ENCODE peak calls at places on chromosomes 11 and 22, in four cellular contexts. One of them, this sample, is unnamed.

GRCh38 chr22:29225422-29226090 is 19.9 kb downstream of the EMID1 start:
- DNase-seq in HL-60: no peak
- DNase-seq in GM12892: no peak
- DNase-seq in transverse colon: peak; percentile 33
- DNase-seq in this sample: no peak

GRCh38 chr22:17112491-17113042 is 8.6 kb downstream of the TMEM121B start:
- DNase-seq in HL-60: no peak
- DNase-seq in GM12892: no peak
- DNase-seq in transverse colon: no peak
- DNase-seq in this sample: no peak

GRCh38 chr11:125496465-125496817 is 376 bp upstream of the FEZ1 start:
- DNase-seq in HL-60: no peak
- DNase-seq in GM12892: no peak
- DNase-seq in transverse colon: no peak
- DNase-seq in this sample: no peak

GRCh38 chr11:120209750-120210650 is 832 bp upstream of the OAF start:
- DNase-seq in HL-60: no peak
- DNase-seq in GM12892: no peak
- DNase-seq in transverse colon: no peak
- DNase-seq in this sample: no peak

GRCh38 chr11:126543691-126544090 is 188.2 kb downstream of the ST3GAL4 start:
- DNase-seq in HL-60: no peak
- DNase-seq in GM12892: no peak
- DNase-seq in transverse colon: no peak
- DNase-seq in this sample: no peak

GRCh38 chr11:79481795-79482194 is 41.0 kb upstream of the TENM4 start:
- DNase-seq in HL-60: no peak
- DNase-seq in GM12892: no peak
- DNase-seq in transverse colon: no peak
- DNase-seq in this sample: no peak

GRCh38 chr11:61152816-61153592 is 8.2 kb downstream of the VPS37C start:
- DNase-seq in HL-60: no peak
- DNase-seq in GM12892: no peak
- DNase-seq in transverse colon: no peak
- DNase-seq in this sample: no peak

GRCh38 chr11:27201454-27202302 is 161.1 kb downstream of the BBOX1 start:
- DNase-seq in HL-60: no peak
- DNase-seq in GM12892: no peak
- DNase-seq in transverse colon: peak; percentile 96
- DNase-seq in this sample: peak; percentile 87

GRCh38 chr11:106331163-106331562 is 253.7 kb downstream of the AASDHPPT start:
- DNase-seq in HL-60: no peak
- DNase-seq in GM12892: no peak
- DNase-seq in transverse colon: no peak
- DNase-seq in this sample: no peak

GRCh38 chr22:27100789-27101188 is 443.4 kb downstream of the MIAT start:
- DNase-seq in HL-60: no peak
- DNase-seq in GM12892: no peak
- DNase-seq in transverse colon: no peak
- DNase-seq in this sample: no peak

GRCh38 chr11:18064035-18064434 is 18.0 kb upstream of the TPH1 start:
- DNase-seq in HL-60: no peak
- DNase-seq in GM12892: no peak
- DNase-seq in transverse colon: no peak
- DNase-seq in this sample: no peak

GRCh38 chr11:120752668-120753067 is 241.1 kb downstream of the GRIK4 start:
- DNase-seq in HL-60: no peak
- DNase-seq in GM12892: no peak
- DNase-seq in transverse colon: no peak
- DNase-seq in this sample: no peak

DNA sequence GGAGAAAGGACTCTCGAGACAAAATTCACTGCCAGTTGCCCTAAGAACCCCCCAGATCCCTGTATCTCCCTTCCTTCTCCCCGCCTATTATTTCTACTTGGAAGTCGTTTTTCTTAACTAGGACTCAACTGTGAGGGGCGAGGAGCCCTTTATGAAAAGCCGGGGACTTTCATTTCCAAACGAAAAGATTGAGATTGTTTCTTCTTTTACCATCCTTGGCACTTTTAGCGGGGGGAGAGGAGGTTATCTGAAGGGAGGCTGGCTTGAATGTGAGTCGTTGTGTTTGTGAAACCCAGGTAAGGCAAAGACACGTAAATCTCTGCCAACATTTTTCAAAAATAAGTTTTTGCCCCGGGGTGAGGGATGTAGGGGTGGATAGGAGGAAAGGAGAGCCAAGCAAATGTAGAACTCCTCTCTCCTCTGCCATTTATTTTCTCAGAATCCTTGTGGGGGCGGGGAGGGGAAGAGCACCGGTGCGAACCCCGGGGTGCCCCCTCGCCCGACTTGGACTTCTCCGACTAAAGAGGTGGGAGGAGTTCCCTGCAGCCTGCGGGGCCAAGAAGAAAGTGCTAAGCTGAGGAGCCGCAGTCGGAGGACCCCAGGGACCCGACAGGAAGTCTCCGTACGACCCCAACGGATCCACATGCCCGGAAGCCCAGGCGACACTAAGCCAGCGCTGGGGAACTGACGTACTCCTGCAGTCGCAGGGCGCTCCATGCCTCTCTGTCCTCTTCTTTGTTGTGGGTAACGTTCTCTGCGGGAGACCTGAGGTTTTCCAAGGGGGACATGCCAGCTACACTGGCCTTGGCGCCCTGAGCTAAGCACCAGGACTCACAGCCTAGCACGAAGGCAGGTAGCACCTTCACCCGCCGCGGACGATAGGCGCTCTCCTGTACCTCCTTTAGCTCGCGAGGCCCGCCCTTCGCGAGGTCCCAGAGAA is 2.3 kb upstream of the WT1 start:
- DNase-seq in HL-60: no peak
- DNase-seq in GM12892: no peak
- DNase-seq in transverse colon: no peak
- DNase-seq in this sample: no peak
- TF ChIP-seq POLR2AphosphoS5 in HL-60: no peak
- TF ChIP-seq POLR2AphosphoS5 in GM12892: no peak
- TF ChIP-seq POLR2AphosphoS5 in transverse colon: no peak
- TF ChIP-seq POLR2AphosphoS5 in this sample: no peak

DNA sequence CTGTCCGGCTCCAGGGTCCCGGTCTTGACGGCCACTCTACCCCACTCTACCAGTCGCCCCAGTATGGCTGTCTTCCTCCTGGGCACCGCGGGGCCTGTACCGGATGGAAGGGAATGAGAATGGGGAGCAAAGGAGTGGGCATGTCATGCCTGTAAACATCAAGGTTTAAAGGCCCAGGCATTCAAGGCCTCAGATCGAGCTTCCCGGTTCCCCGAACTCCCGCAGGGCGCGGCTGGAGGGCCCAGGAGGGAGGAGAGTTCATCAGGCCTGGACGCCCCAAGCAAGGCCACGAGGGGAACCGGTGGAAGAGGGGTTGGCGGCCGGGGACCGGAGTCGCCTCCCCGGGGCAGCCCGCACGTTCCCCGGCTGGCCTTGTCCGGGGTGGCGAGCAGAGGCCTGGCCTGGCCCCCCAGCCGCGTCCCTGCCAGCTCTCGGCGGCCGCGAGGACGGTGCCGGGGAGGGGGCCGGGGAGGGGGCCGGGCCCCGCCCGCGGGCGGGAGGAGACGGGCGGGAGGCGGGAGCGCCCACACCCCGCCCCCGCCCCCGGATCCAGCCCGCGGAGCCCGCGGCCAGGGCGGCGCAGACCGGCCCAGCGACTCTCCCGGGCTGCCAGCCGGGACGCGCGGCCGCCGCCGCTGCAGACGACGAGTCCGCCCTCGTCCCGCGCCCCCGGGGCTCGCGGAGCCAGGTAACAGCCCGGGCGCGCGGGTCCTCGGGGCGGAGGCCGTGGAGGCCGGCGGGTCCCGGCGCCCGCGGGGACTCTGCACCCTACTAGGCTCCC is at the start of gene CDC42EP1:
- DNase-seq in HL-60: no peak
- DNase-seq in GM12892: no peak
- DNase-seq in transverse colon: peak; percentile 75
- DNase-seq in this sample: no peak
- TF ChIP-seq POLR2AphosphoS5 in HL-60: no peak
- TF ChIP-seq POLR2AphosphoS5 in GM12892: no peak
- TF ChIP-seq POLR2AphosphoS5 in transverse colon: peak; percentile 25
- TF ChIP-seq POLR2AphosphoS5 in this sample: no peak

GRCh38 chr11:94793822-94794221 is 25.7 kb downstream of the AMOTL1 start:
- DNase-seq in HL-60: no peak
- DNase-seq in GM12892: no peak
- DNase-seq in transverse colon: no peak
- DNase-seq in this sample: no peak

GRCh38 chr11:94792453-94792852 is 24.3 kb downstream of the AMOTL1 start:
- DNase-seq in HL-60: no peak
- DNase-seq in GM12892: no peak
- DNase-seq in transverse colon: no peak
- DNase-seq in this sample: no peak

GRCh38 chr11:94795799-94796580 is 27.8 kb downstream of the AMOTL1 start:
- DNase-seq in HL-60: no peak
- DNase-seq in GM12892: no peak
- DNase-seq in transverse colon: no peak
- DNase-seq in this sample: no peak

GRCh38 chr11:94793002-94793401 is 24.8 kb downstream of the AMOTL1 start:
- DNase-seq in HL-60: no peak
- DNase-seq in GM12892: no peak
- DNase-seq in transverse colon: no peak
- DNase-seq in this sample: no peak

GRCh38 chr11:94794287-94795168 is 26.4 kb downstream of the AMOTL1 start:
- DNase-seq in HL-60: no peak
- DNase-seq in GM12892: no peak
- DNase-seq in transverse colon: no peak
- DNase-seq in this sample: no peak
- TF ChIP-seq POLR2AphosphoS5 in HL-60: no peak
- TF ChIP-seq POLR2AphosphoS5 in GM12892: no peak
- TF ChIP-seq POLR2AphosphoS5 in transverse colon: no peak
- TF ChIP-seq POLR2AphosphoS5 in this sample: no peak

DNA sequence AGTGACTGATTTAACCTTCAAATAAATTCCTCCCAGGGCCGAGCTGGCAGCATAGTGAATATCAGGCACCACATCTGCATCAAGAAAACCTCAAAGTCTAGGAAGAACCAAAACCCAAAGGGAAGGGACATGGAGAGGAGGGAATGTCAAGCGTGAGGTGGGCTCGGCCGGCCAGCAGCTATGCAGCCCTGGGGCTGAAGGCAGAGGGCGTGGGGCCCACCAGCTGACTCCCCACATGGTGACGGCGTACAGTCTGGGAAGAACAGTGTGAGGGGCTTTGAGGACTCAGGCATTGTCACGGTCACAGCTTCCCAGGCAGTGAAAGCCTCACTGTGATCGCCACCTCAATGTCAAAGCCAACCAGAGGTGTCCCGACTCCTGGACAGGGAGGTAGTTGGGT is 412.5 kb downstream of the SHANK2 start:
- DNase-seq in HL-60: no peak
- DNase-seq in GM12892: no peak
- DNase-seq in transverse colon: no peak
- DNase-seq in this sample: no peak
- TF ChIP-seq POLR2AphosphoS5 in HL-60: no peak
- TF ChIP-seq POLR2AphosphoS5 in GM12892: no peak
- TF ChIP-seq POLR2AphosphoS5 in transverse colon: no peak
- TF ChIP-seq POLR2AphosphoS5 in this sample: no peak

GRCh38 chr22:44975444-44976262 is 34.2 kb downstream of the PHF21B start:
- DNase-seq in HL-60: peak; percentile 53
- DNase-seq in GM12892: peak; percentile 79
- DNase-seq in transverse colon: peak; percentile 77
- DNase-seq in this sample: peak; percentile 26
- TF ChIP-seq POLR2AphosphoS5 in HL-60: no peak
- TF ChIP-seq POLR2AphosphoS5 in GM12892: no peak
- TF ChIP-seq POLR2AphosphoS5 in transverse colon: no peak
- TF ChIP-seq POLR2AphosphoS5 in this sample: no peak

GRCh38 chr11:133934096-133934495 is 22.7 kb downstream of the IGSF9B start:
- DNase-seq in HL-60: no peak
- DNase-seq in GM12892: no peak
- DNase-seq in transverse colon: no peak
- DNase-seq in this sample: no peak

GRCh38 chr11:133935551-133935910 is 21.2 kb downstream of the IGSF9B start:
- DNase-seq in HL-60: no peak
- DNase-seq in GM12892: no peak
- DNase-seq in transverse colon: no peak
- DNase-seq in this sample: no peak

GRCh38 chr11:133936136-133936535 is 20.6 kb downstream of the IGSF9B start:
- DNase-seq in HL-60: no peak
- DNase-seq in GM12892: no peak
- DNase-seq in transverse colon: no peak
- DNase-seq in this sample: no peak

GRCh38 chr11:133936551-133936950 is 20.2 kb downstream of the IGSF9B start:
- DNase-seq in HL-60: no peak
- DNase-seq in GM12892: no peak
- DNase-seq in transverse colon: no peak
- DNase-seq in this sample: no peak

GRCh38 chr11:133934599-133935550 is 21.9 kb downstream of the IGSF9B start:
- DNase-seq in HL-60: no peak
- DNase-seq in GM12892: no peak
- DNase-seq in transverse colon: peak; percentile 29
- DNase-seq in this sample: no peak
- TF ChIP-seq POLR2AphosphoS5 in HL-60: no peak
- TF ChIP-seq POLR2AphosphoS5 in GM12892: no peak
- TF ChIP-seq POLR2AphosphoS5 in transverse colon: no peak
- TF ChIP-seq POLR2AphosphoS5 in this sample: no peak

DNA sequence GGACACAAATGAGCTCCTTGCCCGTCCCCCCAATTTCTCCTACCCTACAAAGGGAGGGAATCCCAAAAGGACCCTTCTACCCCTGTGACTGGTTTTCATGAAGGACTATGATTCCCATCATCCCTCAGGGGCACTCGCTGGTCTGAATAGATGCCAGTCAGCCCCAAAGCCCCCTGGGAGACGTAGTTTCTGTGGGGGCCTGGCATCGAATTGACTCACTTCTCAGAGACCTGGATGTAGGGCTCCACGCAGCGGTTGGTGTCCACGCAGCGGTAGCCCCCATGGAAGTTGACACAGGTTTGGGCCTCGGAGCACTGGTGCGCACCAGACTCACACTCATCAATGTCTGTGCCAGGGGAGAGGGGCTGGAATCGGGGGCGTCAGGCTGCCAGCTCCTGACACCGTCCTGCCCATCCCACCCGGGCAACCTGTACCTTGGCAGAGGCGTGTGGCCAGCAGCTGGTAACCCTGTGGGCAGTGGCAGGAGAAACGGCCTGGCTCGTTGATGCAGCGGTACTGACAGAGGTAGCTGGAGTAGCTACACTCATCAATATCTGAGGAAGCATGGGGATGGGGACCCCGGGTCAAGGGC is 4.4 kb downstream of the EFEMP2 start:
- DNase-seq in HL-60: no peak
- DNase-seq in GM12892: no peak
- DNase-seq in transverse colon: no peak
- DNase-seq in this sample: no peak
- TF ChIP-seq POLR2AphosphoS5 in HL-60: no peak
- TF ChIP-seq POLR2AphosphoS5 in GM12892: peak; percentile 72
- TF ChIP-seq POLR2AphosphoS5 in transverse colon: no peak
- TF ChIP-seq POLR2AphosphoS5 in this sample: no peak

GRCh38 chr11:1060410-1060809 is 14.3 kb upstream of the MUC2 start:
- DNase-seq in HL-60: no peak
- DNase-seq in GM12892: no peak
- DNase-seq in transverse colon: no peak
- DNase-seq in this sample: no peak

GRCh38 chr11:1059759-1060158 is 14.9 kb upstream of the MUC2 start:
- DNase-seq in HL-60: no peak
- DNase-seq in GM12892: no peak
- DNase-seq in transverse colon: no peak
- DNase-seq in this sample: no peak

GRCh38 chr11:1064167-1064566 is 10.5 kb upstream of the MUC2 start:
- DNase-seq in HL-60: no peak
- DNase-seq in GM12892: no peak
- DNase-seq in transverse colon: no peak
- DNase-seq in this sample: no peak

GRCh38 chr11:1062075-1062820 is 12.4 kb upstream of the MUC2 start:
- DNase-seq in HL-60: no peak
- DNase-seq in GM12892: no peak
- DNase-seq in transverse colon: peak; percentile 57
- DNase-seq in this sample: no peak

GRCh38 chr11:1060885-1061616 is 13.6 kb upstream of the MUC2 start:
- DNase-seq in HL-60: no peak
- DNase-seq in GM12892: no peak
- DNase-seq in transverse colon: peak; percentile 92
- DNase-seq in this sample: no peak
- TF ChIP-seq POLR2AphosphoS5 in HL-60: no peak
- TF ChIP-seq POLR2AphosphoS5 in GM12892: no peak
- TF ChIP-seq POLR2AphosphoS5 in transverse colon: peak; percentile 68
- TF ChIP-seq POLR2AphosphoS5 in this sample: no peak